ENCODE peak calls at places on chromosomes 12 and 14, in five cellular contexts. B is WTC11, W is amniotic stem cell, N is neural crest cell, V is HCT116. J is an unnamed sample.

GRCh38 chr12:73235387-73235786 is 963.2 kb downstream of the TRHDE start:
- DNase-seq in V (no peak), N (no peak), W (no peak), B (no peak), J (no peak)

GRCh38 chr14:25836647-25837046 is 761.2 kb downstream of the NOVA1 start:
- DNase-seq in W (no peak), N (no peak), B (no peak), V (no peak), J (no peak)

GRCh38 chr12:20489645-20490044 is 121.3 kb downstream of the PDE3A start:
- DNase-seq in V (no peak), B (no peak), N (no peak), W (no peak), J (no peak)

GRCh38 chr12:54398995-54399793 is 14.7 kb upstream of the ZNF385A start:
- DNase-seq in N (peak), W (peak), V (peak), B (peak), J (peak)

GRCh38 chr14:59905193-59905592 is 14.8 kb upstream of the LRRC9 start:
- DNase-seq in V (no peak), B (no peak), N (no peak), W (no peak), J (no peak)

GRCh38 chr12:79635676-79636075 is 55.1 kb downstream of the PAWR start:
- DNase-seq in B (no peak), W (no peak), V (no peak), N (no peak), J (no peak)

GRCh38 chr12:112839386-112839972 is 47.9 kb downstream of the RPH3A start:
- DNase-seq in B (no peak), W (peak), N (no peak), V (no peak), J (peak)

GRCh38 chr12:130121246-130122005 is 40.8 kb upstream of the FZD10 start:
- DNase-seq in B (no peak), V (no peak), W (no peak), N (no peak), J (no peak)

GRCh38 chr14:37592288-37593274 is 2.5 kb downstream of the FOXA1 start:
- DNase-seq in V (no peak), W (no peak), B (peak), N (no peak), J (no peak)

GRCh38 chr12:57591567-57592325 is 754 bp downstream of the PIP4K2C start:
- DNase-seq in V (no peak), W (no peak), B (no peak), N (no peak), J (no peak)

GRCh38 chr14:104657563-104658324 is 31.7 kb upstream of the INF2 start:
- DNase-seq in B (no peak), W (no peak), N (no peak), V (no peak), J (no peak)

GRCh38 chr12:52057614-52057939 is 6.3 kb downstream of the NR4A1 start:
- DNase-seq in N (no peak), V (no peak), W (no peak), B (no peak), J (no peak)

GRCh38 chr14:51924600-51924999 is 64.2 kb downstream of the GNG2 start:
- DNase-seq in V (no peak), W (no peak), N (no peak), B (no peak), J (no peak)

GRCh38 chr12:4006743-4007142 is 133.5 kb upstream of the PARP11 start:
- DNase-seq in W (no peak), V (no peak), N (no peak), B (no peak), J (no peak)

GRCh38 chr12:120196363-120196762 is 1.8 kb upstream of the GCN1 start:
- DNase-seq in V (no peak), B (no peak), N (no peak), W (no peak), J (no peak)

GRCh38 chr12:51954465-51955361 is 3.2 kb downstream of the ACVR1B start:
- DNase-seq in W (no peak), N (no peak), B (no peak), V (no peak), J (no peak)

GRCh38 chr12:12699345-12699744 is 3.4 kb upstream of the GPR19 start:
- DNase-seq in N (no peak), W (no peak), V (no peak), B (no peak), J (no peak)

GRCh38 chr12:113781415-113782198 is 184.5 kb downstream of the RBM19 start:
- DNase-seq in B (no peak), W (no peak), N (no peak), V (no peak), J (no peak)

GRCh38 chr14:44505588-44505987 is 1.5 kb downstream of the FSCB start:
- DNase-seq in V (no peak), W (no peak), B (peak), N (no peak), J (no peak)

GRCh38 chr12:73161970-73162369 is 889.8 kb downstream of the TRHDE start:
- DNase-seq in B (no peak), N (no peak), W (no peak), V (no peak), J (no peak)

GRCh38 chr14:81591266-81591665 is 57.6 kb upstream of the SEL1L start:
- DNase-seq in V (no peak), N (no peak), W (no peak), B (no peak), J (no peak)

GRCh38 chr14:92252291-92252690 is 70.7 kb upstream of the SLC24A4 start:
- DNase-seq in N (no peak), B (no peak), V (no peak), W (no peak), J (no peak)

GRCh38 chr14:30214456-30215090 is 286.9 kb upstream of the PRKD1 start:
- DNase-seq in V (peak), N (peak), W (peak), B (no peak), J (peak)

GRCh38 chr14:103549361-103550311 is 12.8 kb downstream of the BAG5 start:
- DNase-seq in V (no peak), W (no peak), B (peak), N (no peak), J (no peak)

GRCh38 chr12:57605308-57606015 is 838 bp downstream of the DTX3 start:
- DNase-seq in V (no peak), N (no peak), W (no peak), B (no peak), J (no peak)

GRCh38 chr12:31034372-31034771 is 39.3 kb upstream of the DDX11 start:
- DNase-seq in B (no peak), V (peak), W (no peak), N (no peak), J (no peak)

GRCh38 chr14:22986508-22987054 is 4.2 kb upstream of the AJUBA start:
- DNase-seq in N (peak), V (peak), W (peak), B (peak), J (no peak)

GRCh38 chr12:76820888-76821482 is 57.1 kb downstream of the ZDHHC17 start:
- DNase-seq in B (peak), V (peak), N (peak), W (peak), J (peak)